ENCODE peak calls at places on chromosomes 2 and 18, in six cellular contexts. One of them, this sample, is unnamed.

GRCh38 chr2:136118819-136119716 is 1.1 kb upstream of the CXCR4 start:
- DNase-seq in C1 segment of cervical spinal cord: peak
- DNase-seq in fibroblast of mammary gland: no peak
- DNase-seq in neural crest cell: peak
- DNase-seq in PC-9: no peak
- DNase-seq in HFFc6: no peak
- DNase-seq in this sample: no peak

GRCh38 chr2:44197806-44198205 is 29.1 kb downstream of the PPM1B start:
- DNase-seq in C1 segment of cervical spinal cord: no peak
- DNase-seq in fibroblast of mammary gland: no peak
- DNase-seq in neural crest cell: no peak
- DNase-seq in PC-9: no peak
- DNase-seq in HFFc6: no peak
- DNase-seq in this sample: no peak

GRCh38 chr18:78495550-78495949 is 484.1 kb upstream of the SALL3 start:
- DNase-seq in C1 segment of cervical spinal cord: no peak
- DNase-seq in fibroblast of mammary gland: no peak
- DNase-seq in neural crest cell: no peak
- DNase-seq in PC-9: no peak
- DNase-seq in HFFc6: no peak
- DNase-seq in this sample: no peak

GRCh38 chr18:58336605-58337004 is 292.3 kb downstream of the ALPK2 start:
- DNase-seq in C1 segment of cervical spinal cord: no peak
- DNase-seq in fibroblast of mammary gland: peak
- DNase-seq in neural crest cell: no peak
- DNase-seq in PC-9: no peak
- DNase-seq in HFFc6: peak
- DNase-seq in this sample: no peak

GRCh38 chr2:105388971-105389381 is 9.9 kb downstream of the FHL2 start:
- DNase-seq in C1 segment of cervical spinal cord: no peak
- DNase-seq in fibroblast of mammary gland: peak
- DNase-seq in neural crest cell: no peak
- DNase-seq in PC-9: no peak
- DNase-seq in HFFc6: peak
- DNase-seq in this sample: peak

GRCh38 chr2:74815955-74816354 is 18.0 kb upstream of the HK2 start:
- DNase-seq in C1 segment of cervical spinal cord: peak
- DNase-seq in fibroblast of mammary gland: no peak
- DNase-seq in neural crest cell: no peak
- DNase-seq in PC-9: no peak
- DNase-seq in HFFc6: no peak
- DNase-seq in this sample: no peak

GRCh38 chr2:177711472-177712276 is 319.1 kb downstream of the AGPS start:
- DNase-seq in C1 segment of cervical spinal cord: no peak
- DNase-seq in fibroblast of mammary gland: no peak
- DNase-seq in neural crest cell: no peak
- DNase-seq in PC-9: no peak
- DNase-seq in HFFc6: no peak
- DNase-seq in this sample: no peak

GRCh38 chr2:78861546-78861945 is 164.0 kb upstream of the REG3G start:
- DNase-seq in C1 segment of cervical spinal cord: no peak
- DNase-seq in fibroblast of mammary gland: no peak
- DNase-seq in neural crest cell: no peak
- DNase-seq in PC-9: no peak
- DNase-seq in HFFc6: no peak
- DNase-seq in this sample: peak

GRCh38 chr2:230758566-230759480 is 46.2 kb downstream of the CAB39 start:
- DNase-seq in C1 segment of cervical spinal cord: no peak
- DNase-seq in fibroblast of mammary gland: peak
- DNase-seq in neural crest cell: no peak
- DNase-seq in PC-9: no peak
- DNase-seq in HFFc6: peak
- DNase-seq in this sample: no peak

GRCh38 chr18:70469916-70470315 is 181.1 kb downstream of the SOCS6 start:
- DNase-seq in C1 segment of cervical spinal cord: peak
- DNase-seq in fibroblast of mammary gland: no peak
- DNase-seq in neural crest cell: no peak
- DNase-seq in PC-9: no peak
- DNase-seq in HFFc6: no peak
- DNase-seq in this sample: peak

GRCh38 chr2:85827879-85828569 is 60.8 kb downstream of the ST3GAL5 start:
- DNase-seq in C1 segment of cervical spinal cord: no peak
- DNase-seq in fibroblast of mammary gland: no peak
- DNase-seq in neural crest cell: no peak
- DNase-seq in PC-9: no peak
- DNase-seq in HFFc6: no peak
- DNase-seq in this sample: no peak

GRCh38 chr2:65554765-65555561 is 122.6 kb upstream of the SPRED2 start:
- DNase-seq in C1 segment of cervical spinal cord: no peak
- DNase-seq in fibroblast of mammary gland: peak
- DNase-seq in neural crest cell: no peak
- DNase-seq in PC-9: peak
- DNase-seq in HFFc6: peak
- DNase-seq in this sample: peak

GRCh38 chr2:240457223-240458043 is 22.0 kb downstream of the GPC1 start:
- DNase-seq in C1 segment of cervical spinal cord: no peak
- DNase-seq in fibroblast of mammary gland: no peak
- DNase-seq in neural crest cell: no peak
- DNase-seq in PC-9: peak
- DNase-seq in HFFc6: no peak
- DNase-seq in this sample: no peak

GRCh38 chr2:232880764-232881351 is 10.8 kb downstream of the SNORC start:
- DNase-seq in C1 segment of cervical spinal cord: no peak
- DNase-seq in fibroblast of mammary gland: no peak
- DNase-seq in neural crest cell: no peak
- DNase-seq in PC-9: no peak
- DNase-seq in HFFc6: no peak
- DNase-seq in this sample: no peak

GRCh38 chr18:45049548-45050307 is 369.0 kb downstream of the SETBP1 start:
- DNase-seq in C1 segment of cervical spinal cord: no peak
- DNase-seq in fibroblast of mammary gland: peak
- DNase-seq in neural crest cell: no peak
- DNase-seq in PC-9: no peak
- DNase-seq in HFFc6: no peak
- DNase-seq in this sample: no peak

GRCh38 chr2:145752091-145752806 is 1232.3 kb upstream of the ZEB2 start:
- DNase-seq in C1 segment of cervical spinal cord: no peak
- DNase-seq in fibroblast of mammary gland: peak
- DNase-seq in neural crest cell: peak
- DNase-seq in PC-9: peak
- DNase-seq in HFFc6: peak
- DNase-seq in this sample: peak

GRCh38 chr2:23381084-23381483 is 3.9 kb upstream of the KLHL29 start:
- DNase-seq in C1 segment of cervical spinal cord: no peak
- DNase-seq in fibroblast of mammary gland: peak
- DNase-seq in neural crest cell: no peak
- DNase-seq in PC-9: peak
- DNase-seq in HFFc6: peak
- DNase-seq in this sample: peak

GRCh38 chr2:112023707-112024106 is 31.4 kb upstream of the TMEM87B start:
- DNase-seq in C1 segment of cervical spinal cord: no peak
- DNase-seq in fibroblast of mammary gland: no peak
- DNase-seq in neural crest cell: no peak
- DNase-seq in PC-9: no peak
- DNase-seq in HFFc6: no peak
- DNase-seq in this sample: no peak

This sample was measured in SK-MEL-5.